ENCODE peak calls at places on chromosomes 1 and 21, in four cellular contexts. One of them, this sample, is unnamed.

GRCh38 chr21:17468698-17469097 is 44.1 kb upstream of the CXADR start:
- DNase-seq in NB4: no peak
- DNase-seq in ovary: no peak
- DNase-seq in upper lobe of left lung: no peak
- DNase-seq in this sample: no peak

GRCh38 chr21:46125846-46126301 is 28.0 kb downstream of the COL6A2 start:
- DNase-seq in ovary: peak
- DNase-seq in NB4: no peak
- DNase-seq in upper lobe of left lung: peak
- DNase-seq in this sample: no peak

GRCh38 chr1:117615474-117615873 is 9.6 kb downstream of the TENT5C start:
- DNase-seq in upper lobe of left lung: peak
- DNase-seq in ovary: no peak
- DNase-seq in NB4: peak
- DNase-seq in this sample: peak

GRCh38 chr1:227926896-227927885 is 20.5 kb downstream of the WNT9A start:
- DNase-seq in NB4: no peak
- DNase-seq in ovary: no peak
- DNase-seq in upper lobe of left lung: no peak
- DNase-seq in this sample: no peak

GRCh38 chr1:226060427-226060826 is 2.1 kb upstream of the H3-3A start:
- DNase-seq in ovary: no peak
- DNase-seq in NB4: no peak
- DNase-seq in upper lobe of left lung: no peak
- DNase-seq in this sample: no peak

GRCh38 chr1:41661428-41662060 is 177.1 kb upstream of the EDN2 start:
- DNase-seq in NB4: peak
- DNase-seq in ovary: no peak
- DNase-seq in upper lobe of left lung: no peak
- DNase-seq in this sample: no peak

GRCh38 chr1:57265105-57265504 is 158.8 kb downstream of the DAB1 start:
- DNase-seq in ovary: no peak
- DNase-seq in NB4: no peak
- DNase-seq in upper lobe of left lung: no peak
- DNase-seq in this sample: no peak

GRCh38 chr1:109904105-109904817 is 6.4 kb upstream of the CSF1 start:
- DNase-seq in NB4: no peak
- DNase-seq in upper lobe of left lung: no peak
- DNase-seq in ovary: no peak
- DNase-seq in this sample: no peak

GRCh38 chr1:66438062-66438970 is 95.6 kb upstream of the SGIP1 start:
- DNase-seq in NB4: peak
- DNase-seq in ovary: no peak
- DNase-seq in upper lobe of left lung: no peak
- DNase-seq in this sample: no peak

GRCh38 chr1:231512147-231512698 is 16.2 kb upstream of the TSNAX start:
- DNase-seq in ovary: no peak
- DNase-seq in NB4: no peak
- DNase-seq in upper lobe of left lung: no peak
- DNase-seq in this sample: peak

GRCh38 chr1:168293372-168293771 is 12.7 kb downstream of the TBX19 start:
- DNase-seq in ovary: no peak
- DNase-seq in upper lobe of left lung: no peak
- DNase-seq in NB4: no peak
- DNase-seq in this sample: no peak

GRCh38 chr1:174740248-174740990 is 259.3 kb upstream of the CACYBP start:
- DNase-seq in ovary: no peak
- DNase-seq in upper lobe of left lung: no peak
- DNase-seq in NB4: peak
- DNase-seq in this sample: peak

GRCh38 chr1:55284856-55285255 is 69.7 kb upstream of the USP24 start:
- DNase-seq in NB4: peak
- DNase-seq in ovary: peak
- DNase-seq in upper lobe of left lung: no peak
- DNase-seq in this sample: peak

GRCh38 chr1:18575620-18576019 is 55.0 kb upstream of the PAX7 start:
- DNase-seq in NB4: no peak
- DNase-seq in upper lobe of left lung: peak
- DNase-seq in ovary: peak
- DNase-seq in this sample: peak
- TF ChIP-seq CTCF in NB4: no peak
- TF ChIP-seq CTCF in upper lobe of left lung: peak
- TF ChIP-seq CTCF in ovary: no peak
- TF ChIP-seq CTCF in this sample: peak

GRCh38 chr1:78493456-78493855 is 2.7 kb downstream of the PTGFR start:
- DNase-seq in NB4: no peak
- DNase-seq in upper lobe of left lung: no peak
- DNase-seq in ovary: no peak
- DNase-seq in this sample: no peak

GRCh38 chr1:78492376-78492950 is 1.7 kb downstream of the PTGFR start:
- DNase-seq in upper lobe of left lung: no peak
- DNase-seq in NB4: peak
- DNase-seq in ovary: no peak
- DNase-seq in this sample: peak

GRCh38 chr1:78491311-78492071 is 717 bp downstream of the PTGFR start:
- DNase-seq in ovary: peak
- DNase-seq in NB4: no peak
- DNase-seq in upper lobe of left lung: peak
- DNase-seq in this sample: no peak

DNA sequence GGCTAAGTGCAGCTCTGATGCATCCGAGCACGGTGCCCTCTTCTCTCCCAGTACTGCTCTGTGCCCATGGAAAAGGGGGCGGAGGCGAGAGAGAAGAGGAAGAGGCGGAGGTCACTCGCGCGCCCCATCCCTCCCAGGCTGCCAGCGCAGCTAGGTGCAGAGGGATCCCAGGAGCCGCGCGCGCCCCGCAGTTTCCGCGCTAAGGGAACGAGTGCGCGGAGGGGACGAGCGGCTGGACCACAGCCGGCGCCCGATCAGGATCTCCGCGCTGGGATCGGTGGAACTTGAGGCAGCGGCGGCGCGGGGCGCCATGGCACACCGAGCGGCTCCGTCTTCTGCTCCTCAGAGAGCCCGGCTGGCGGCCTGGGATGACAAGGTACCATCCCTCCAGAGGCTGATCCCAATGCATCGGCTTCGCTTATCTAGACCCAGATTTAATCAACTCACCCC is at the start of gene PTGFR:
- DNase-seq in ovary: peak
- DNase-seq in NB4: no peak
- DNase-seq in upper lobe of left lung: peak
- DNase-seq in this sample: no peak
- H3K4me3 ChIP-seq in ovary: peak
- H3K4me3 ChIP-seq in NB4: no peak
- H3K4me3 ChIP-seq in upper lobe of left lung: no peak
- H3K4me3 ChIP-seq in this sample: no peak

GRCh38 chr21:44802396-44803153 is 955 bp upstream of the UBE2G2 start:
- DNase-seq in NB4: peak
- DNase-seq in ovary: no peak
- DNase-seq in upper lobe of left lung: no peak
- DNase-seq in this sample: peak

GRCh38 chr21:44797775-44798174 is 3.8 kb downstream of the UBE2G2 start:
- DNase-seq in ovary: no peak
- DNase-seq in NB4: no peak
- DNase-seq in upper lobe of left lung: no peak
- DNase-seq in this sample: no peak

GRCh38 chr21:44800971-44801467 is 601 bp downstream of the UBE2G2 start:
- DNase-seq in NB4: peak
- DNase-seq in upper lobe of left lung: no peak
- DNase-seq in ovary: no peak
- DNase-seq in this sample: peak

GRCh38 chr21:44801468-44802395 is at the start of gene UBE2G2:
- DNase-seq in NB4: peak
- DNase-seq in upper lobe of left lung: peak
- DNase-seq in ovary: peak
- DNase-seq in this sample: peak

DNA sequence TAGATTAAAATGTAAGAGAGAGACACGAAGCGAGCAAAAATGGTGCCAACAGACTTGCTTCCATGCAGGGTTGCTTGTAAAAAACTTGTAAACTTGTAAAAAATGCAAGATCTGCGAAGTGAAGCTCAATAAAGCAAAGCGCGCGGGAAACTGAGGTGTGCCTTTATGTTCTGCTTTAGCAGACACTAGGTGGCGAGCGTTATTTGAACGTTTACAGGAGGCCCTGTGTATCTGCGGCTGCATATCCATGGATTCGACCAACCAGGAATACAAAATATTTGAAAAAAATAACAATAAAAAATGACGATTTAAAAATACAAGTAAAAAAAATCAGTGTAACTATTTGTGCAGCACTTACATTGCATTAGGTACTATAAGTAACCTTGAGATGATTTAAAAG is 1.5 kb downstream of the UBE2G2 start:
- DNase-seq in ovary: no peak
- DNase-seq in upper lobe of left lung: no peak
- DNase-seq in NB4: peak
- DNase-seq in this sample: peak
- TF ChIP-seq CTCF in ovary: no peak
- TF ChIP-seq CTCF in upper lobe of left lung: no peak
- TF ChIP-seq CTCF in NB4: peak
- TF ChIP-seq CTCF in this sample: no peak

GRCh38 chr1:156421062-156421938 is 52.3 kb downstream of the RHBG start:
- DNase-seq in upper lobe of left lung: peak
- DNase-seq in NB4: peak
- DNase-seq in ovary: peak
- DNase-seq in this sample: peak

GRCh38 chr1:156420209-156421061 is 51.4 kb downstream of the RHBG start:
- DNase-seq in upper lobe of left lung: peak
- DNase-seq in NB4: no peak
- DNase-seq in ovary: no peak
- DNase-seq in this sample: peak

GRCh38 chr1:156423422-156424352 is 54.7 kb downstream of the RHBG start:
- DNase-seq in NB4: no peak
- DNase-seq in upper lobe of left lung: no peak
- DNase-seq in ovary: no peak
- DNase-seq in this sample: no peak

GRCh38 chr1:156421939-156422601 is 53.1 kb downstream of the RHBG start:
- DNase-seq in ovary: no peak
- DNase-seq in NB4: no peak
- DNase-seq in upper lobe of left lung: no peak
- DNase-seq in this sample: no peak

GRCh38 chr1:156422602-156423091 is 53.6 kb downstream of the RHBG start:
- DNase-seq in upper lobe of left lung: no peak
- DNase-seq in NB4: no peak
- DNase-seq in ovary: no peak
- DNase-seq in this sample: no peak
- H3K4me3 ChIP-seq in upper lobe of left lung: no peak
- H3K4me3 ChIP-seq in NB4: no peak
- H3K4me3 ChIP-seq in ovary: no peak
- H3K4me3 ChIP-seq in this sample: no peak

This sample was measured in GM12865.